ENCODE peak calls at places on chromosomes 12 and 14, in ten cellular contexts. One of them, this sample, is unnamed.

GRCh38 chr14:38226366-38226765 is 18.7 kb downstream of the SSTR1 start:
- DNase-seq in mammary epithelial cell: no peak
- DNase-seq in HepG2: no peak
- DNase-seq in fibroblast of the aortic adventitia: no peak
- DNase-seq in AG04450: no peak
- DNase-seq in type B pancreatic cell: no peak
- DNase-seq in epithelial cell of proximal tubule: no peak
- DNase-seq in thyroid gland: no peak
- DNase-seq in GM12865: no peak
- DNase-seq in Caco-2: no peak
- DNase-seq in this sample: no peak

GRCh38 chr12:127077262-127078045 is 1189.5 kb upstream of the TMEM132C start:
- DNase-seq in mammary epithelial cell: no peak
- DNase-seq in HepG2: no peak
- DNase-seq in fibroblast of the aortic adventitia: no peak
- DNase-seq in AG04450: no peak
- DNase-seq in type B pancreatic cell: no peak
- DNase-seq in epithelial cell of proximal tubule: no peak
- DNase-seq in thyroid gland: no peak
- DNase-seq in GM12865: no peak
- DNase-seq in Caco-2: no peak
- DNase-seq in this sample: no peak

GRCh38 chr14:75989134-75989533 is 3.6 kb downstream of the IFT43 start:
- DNase-seq in mammary epithelial cell: no peak
- DNase-seq in HepG2: peak; percentile 84
- DNase-seq in fibroblast of the aortic adventitia: peak; percentile 97
- DNase-seq in AG04450: no peak
- DNase-seq in type B pancreatic cell: no peak
- DNase-seq in epithelial cell of proximal tubule: peak; percentile 71
- DNase-seq in thyroid gland: no peak
- DNase-seq in GM12865: no peak
- DNase-seq in Caco-2: no peak
- DNase-seq in this sample: no peak

GRCh38 chr12:128818065-128819022 is 5.4 kb downstream of the SLC15A4 start:
- DNase-seq in mammary epithelial cell: peak; percentile 27
- DNase-seq in HepG2: no peak
- DNase-seq in fibroblast of the aortic adventitia: peak; percentile 83
- DNase-seq in AG04450: no peak
- DNase-seq in type B pancreatic cell: no peak
- DNase-seq in epithelial cell of proximal tubule: no peak
- DNase-seq in thyroid gland: no peak
- DNase-seq in GM12865: peak; percentile 83
- DNase-seq in Caco-2: no peak
- DNase-seq in this sample: peak; percentile 26

GRCh38 chr12:50425859-50426258 is 25.2 kb downstream of the LARP4 start:
- DNase-seq in mammary epithelial cell: no peak
- DNase-seq in HepG2: no peak
- DNase-seq in fibroblast of the aortic adventitia: no peak
- DNase-seq in AG04450: no peak
- DNase-seq in type B pancreatic cell: no peak
- DNase-seq in epithelial cell of proximal tubule: no peak
- DNase-seq in thyroid gland: no peak
- DNase-seq in GM12865: no peak
- DNase-seq in Caco-2: no peak
- DNase-seq in this sample: no peak

GRCh38 chr14:101520621-101521305 is 40.5 kb upstream of the DIO3 start:
- DNase-seq in mammary epithelial cell: no peak
- DNase-seq in HepG2: no peak
- DNase-seq in fibroblast of the aortic adventitia: peak; percentile 53
- DNase-seq in AG04450: no peak
- DNase-seq in type B pancreatic cell: no peak
- DNase-seq in epithelial cell of proximal tubule: no peak
- DNase-seq in thyroid gland: no peak
- DNase-seq in GM12865: no peak
- DNase-seq in Caco-2: no peak
- DNase-seq in this sample: no peak

GRCh38 chr14:51474854-51475253 is 176.9 kb upstream of the FRMD6 start:
- DNase-seq in mammary epithelial cell: no peak
- DNase-seq in HepG2: no peak
- DNase-seq in fibroblast of the aortic adventitia: no peak
- DNase-seq in AG04450: no peak
- DNase-seq in type B pancreatic cell: no peak
- DNase-seq in epithelial cell of proximal tubule: no peak
- DNase-seq in thyroid gland: no peak
- DNase-seq in GM12865: no peak
- DNase-seq in Caco-2: no peak
- DNase-seq in this sample: no peak

GRCh38 chr12:27852117-27852516 is 72.1 kb upstream of the MANSC4 start:
- DNase-seq in mammary epithelial cell: peak; percentile 27
- DNase-seq in HepG2: no peak
- DNase-seq in fibroblast of the aortic adventitia: no peak
- DNase-seq in AG04450: no peak
- DNase-seq in type B pancreatic cell: no peak
- DNase-seq in epithelial cell of proximal tubule: no peak
- DNase-seq in thyroid gland: no peak
- DNase-seq in GM12865: no peak
- DNase-seq in Caco-2: no peak
- DNase-seq in this sample: no peak

GRCh38 chr12:95608252-95609033 is 57.2 kb upstream of the USP44 start:
- DNase-seq in mammary epithelial cell: peak; percentile 89
- DNase-seq in HepG2: peak; percentile 28
- DNase-seq in fibroblast of the aortic adventitia: peak; percentile 92
- DNase-seq in AG04450: no peak
- DNase-seq in type B pancreatic cell: no peak
- DNase-seq in epithelial cell of proximal tubule: no peak
- DNase-seq in thyroid gland: peak; percentile 46
- DNase-seq in GM12865: no peak
- DNase-seq in Caco-2: no peak
- DNase-seq in this sample: no peak

GRCh38 chr12:8709124-8709830 is 11.5 kb downstream of the RIMKLB start:
- DNase-seq in mammary epithelial cell: no peak
- DNase-seq in HepG2: no peak
- DNase-seq in fibroblast of the aortic adventitia: peak; percentile 27
- DNase-seq in AG04450: no peak
- DNase-seq in type B pancreatic cell: no peak
- DNase-seq in epithelial cell of proximal tubule: no peak
- DNase-seq in thyroid gland: no peak
- DNase-seq in GM12865: peak; percentile 18
- DNase-seq in Caco-2: no peak
- DNase-seq in this sample: no peak

GRCh38 chr12:118299791-118300460 is 72.8 kb downstream of the TAOK3 start:
- DNase-seq in mammary epithelial cell: no peak
- DNase-seq in HepG2: no peak
- DNase-seq in fibroblast of the aortic adventitia: no peak
- DNase-seq in AG04450: no peak
- DNase-seq in type B pancreatic cell: no peak
- DNase-seq in epithelial cell of proximal tubule: no peak
- DNase-seq in thyroid gland: no peak
- DNase-seq in GM12865: no peak
- DNase-seq in Caco-2: no peak
- DNase-seq in this sample: no peak

DNA sequence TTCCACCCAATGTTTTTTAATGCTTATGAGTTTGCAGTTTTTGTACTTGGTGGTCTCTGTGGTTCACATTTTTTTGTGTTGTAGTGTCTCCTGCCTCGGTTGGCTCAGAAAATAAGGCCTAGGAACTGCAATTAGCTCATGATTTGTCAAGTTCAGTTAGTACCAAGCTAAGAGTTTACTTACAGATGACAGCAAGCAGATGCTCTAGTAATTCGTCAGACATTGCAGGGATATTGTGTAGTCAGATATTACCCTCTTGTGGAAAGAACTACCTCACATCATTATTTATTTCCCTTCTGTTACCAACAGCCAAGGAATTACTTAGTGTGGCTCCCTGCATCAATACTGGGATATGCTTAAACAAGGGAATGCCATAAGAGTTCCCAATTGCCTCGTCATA is 14.6 kb downstream of the DYRK2 start:
- DNase-seq in mammary epithelial cell: no peak
- DNase-seq in HepG2: no peak
- DNase-seq in fibroblast of the aortic adventitia: peak; percentile 82
- DNase-seq in AG04450: peak; percentile 69
- DNase-seq in type B pancreatic cell: no peak
- DNase-seq in epithelial cell of proximal tubule: no peak
- DNase-seq in thyroid gland: no peak
- DNase-seq in GM12865: no peak
- DNase-seq in Caco-2: no peak
- DNase-seq in this sample: no peak
- TF ChIP-seq CTCF in mammary epithelial cell: no peak
- TF ChIP-seq CTCF in HepG2: no peak
- TF ChIP-seq CTCF in fibroblast of the aortic adventitia: no peak
- TF ChIP-seq CTCF in AG04450: peak; percentile 20
- TF ChIP-seq CTCF in type B pancreatic cell: no peak
- TF ChIP-seq CTCF in epithelial cell of proximal tubule: peak; percentile 16
- TF ChIP-seq CTCF in thyroid gland: no peak
- TF ChIP-seq CTCF in GM12865: no peak
- TF ChIP-seq CTCF in Caco-2: no peak
- TF ChIP-seq CTCF in this sample: no peak

DNA sequence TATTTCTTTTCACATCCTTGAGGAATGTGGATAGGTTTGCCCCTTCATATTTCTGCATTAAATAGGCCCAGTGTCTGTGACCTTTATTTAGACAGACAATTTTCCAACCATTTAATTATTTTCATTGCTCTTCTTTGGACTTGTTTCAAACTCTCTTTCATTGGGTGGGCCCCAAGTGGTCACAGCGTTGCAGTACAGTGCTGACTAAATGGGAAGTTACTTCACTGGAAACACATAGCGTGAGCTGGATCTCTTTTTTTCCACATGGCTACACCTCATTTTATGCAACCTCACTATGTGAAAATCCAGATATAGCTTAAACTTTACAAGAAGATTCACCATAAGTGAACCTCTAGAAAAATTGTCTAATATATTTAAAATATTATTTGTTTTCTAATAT is 438.9 kb downstream of the ADAMTS20 start:
- DNase-seq in mammary epithelial cell: no peak
- DNase-seq in HepG2: no peak
- DNase-seq in fibroblast of the aortic adventitia: peak; percentile 68
- DNase-seq in AG04450: no peak
- DNase-seq in type B pancreatic cell: no peak
- DNase-seq in epithelial cell of proximal tubule: peak; percentile 25
- DNase-seq in thyroid gland: no peak
- DNase-seq in GM12865: no peak
- DNase-seq in Caco-2: no peak
- DNase-seq in this sample: no peak
- TF ChIP-seq CTCF in mammary epithelial cell: no peak
- TF ChIP-seq CTCF in HepG2: no peak
- TF ChIP-seq CTCF in fibroblast of the aortic adventitia: peak; percentile 51
- TF ChIP-seq CTCF in AG04450: peak; percentile 35
- TF ChIP-seq CTCF in type B pancreatic cell: peak; percentile 52
- TF ChIP-seq CTCF in epithelial cell of proximal tubule: peak; percentile 37
- TF ChIP-seq CTCF in thyroid gland: no peak
- TF ChIP-seq CTCF in GM12865: no peak
- TF ChIP-seq CTCF in Caco-2: no peak
- TF ChIP-seq CTCF in this sample: peak; percentile 4

GRCh38 chr12:54704187-54704586 is 56.0 kb upstream of the DCD start:
- DNase-seq in mammary epithelial cell: no peak
- DNase-seq in HepG2: no peak
- DNase-seq in fibroblast of the aortic adventitia: no peak
- DNase-seq in AG04450: no peak
- DNase-seq in type B pancreatic cell: no peak
- DNase-seq in epithelial cell of proximal tubule: no peak
- DNase-seq in thyroid gland: no peak
- DNase-seq in GM12865: no peak
- DNase-seq in Caco-2: no peak
- DNase-seq in this sample: no peak

GRCh38 chr12:54700301-54700700 is 52.1 kb upstream of the DCD start:
- DNase-seq in mammary epithelial cell: no peak
- DNase-seq in HepG2: no peak
- DNase-seq in fibroblast of the aortic adventitia: no peak
- DNase-seq in AG04450: no peak
- DNase-seq in type B pancreatic cell: no peak
- DNase-seq in epithelial cell of proximal tubule: peak; percentile 59
- DNase-seq in thyroid gland: no peak
- DNase-seq in GM12865: no peak
- DNase-seq in Caco-2: no peak
- DNase-seq in this sample: no peak

GRCh38 chr12:54697836-54698235 is 49.7 kb upstream of the DCD start:
- DNase-seq in mammary epithelial cell: no peak
- DNase-seq in HepG2: no peak
- DNase-seq in fibroblast of the aortic adventitia: no peak
- DNase-seq in AG04450: no peak
- DNase-seq in type B pancreatic cell: no peak
- DNase-seq in epithelial cell of proximal tubule: no peak
- DNase-seq in thyroid gland: no peak
- DNase-seq in GM12865: no peak
- DNase-seq in Caco-2: no peak
- DNase-seq in this sample: no peak

DNA sequence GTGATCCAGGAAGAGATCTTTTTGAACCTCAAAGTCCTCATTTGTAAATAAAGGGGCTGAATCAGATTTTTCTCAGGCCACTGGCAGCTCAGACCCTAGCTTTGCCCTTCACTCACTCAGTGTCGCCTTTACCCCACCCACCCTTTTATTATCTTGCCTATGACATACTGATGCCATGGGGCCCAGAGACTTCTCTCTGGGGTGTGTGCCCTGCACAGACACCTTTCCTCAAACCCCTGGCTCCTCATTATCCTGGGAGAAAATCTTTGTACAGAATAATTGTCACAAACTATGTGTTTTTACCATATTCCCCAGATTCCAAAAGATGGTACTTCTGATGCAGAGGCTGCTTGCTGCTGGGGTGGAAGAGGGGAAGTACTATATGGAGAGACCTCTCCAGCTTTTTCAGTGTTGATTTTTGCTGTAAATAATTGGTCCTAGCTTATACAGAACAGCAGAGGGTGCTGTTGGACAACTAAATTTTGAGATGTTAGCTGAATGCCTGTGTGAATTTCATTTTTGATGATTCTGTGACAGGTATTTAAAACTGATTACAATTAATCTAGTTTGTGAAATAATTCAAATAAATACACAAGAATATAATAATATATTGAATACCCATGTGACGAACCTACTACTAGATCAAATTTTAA is 53.9 kb upstream of the DCD start:
- DNase-seq in mammary epithelial cell: peak; percentile 12
- DNase-seq in HepG2: peak; percentile 36
- DNase-seq in fibroblast of the aortic adventitia: peak; percentile 64
- DNase-seq in AG04450: no peak
- DNase-seq in type B pancreatic cell: no peak
- DNase-seq in epithelial cell of proximal tubule: no peak
- DNase-seq in thyroid gland: no peak
- DNase-seq in GM12865: peak; percentile 52
- DNase-seq in Caco-2: no peak
- DNase-seq in this sample: no peak
- TF ChIP-seq CTCF in mammary epithelial cell: peak; percentile 51
- TF ChIP-seq CTCF in HepG2: peak; percentile 58
- TF ChIP-seq CTCF in fibroblast of the aortic adventitia: peak; percentile 58
- TF ChIP-seq CTCF in AG04450: peak; percentile 59
- TF ChIP-seq CTCF in type B pancreatic cell: peak; percentile 85
- TF ChIP-seq CTCF in epithelial cell of proximal tubule: peak; percentile 67
- TF ChIP-seq CTCF in thyroid gland: peak; percentile 24
- TF ChIP-seq CTCF in GM12865: peak; percentile 57
- TF ChIP-seq CTCF in Caco-2: peak; percentile 59
- TF ChIP-seq CTCF in this sample: peak; percentile 60

DNA sequence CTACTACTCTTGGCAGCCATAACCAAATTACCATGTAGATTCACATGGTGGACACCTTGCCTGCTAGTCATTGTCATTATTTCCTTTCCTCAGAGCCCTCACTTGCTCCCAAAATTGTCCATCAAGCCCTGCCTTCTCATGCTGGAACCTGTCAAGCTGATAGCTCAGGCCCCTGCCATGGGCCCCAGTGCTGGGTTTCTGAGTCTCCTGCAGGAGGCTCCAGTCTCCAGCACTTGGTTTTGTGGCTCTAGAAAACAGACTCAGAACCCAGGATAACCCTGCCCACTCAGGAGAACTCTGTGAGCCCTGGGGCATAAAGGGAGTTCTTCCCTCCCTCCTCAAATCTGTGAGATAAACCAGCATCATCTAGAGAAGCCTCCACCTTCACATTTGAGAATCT is 10.8 kb downstream of the KRT71 start:
- DNase-seq in mammary epithelial cell: no peak
- DNase-seq in HepG2: no peak
- DNase-seq in fibroblast of the aortic adventitia: no peak
- DNase-seq in AG04450: no peak
- DNase-seq in type B pancreatic cell: no peak
- DNase-seq in epithelial cell of proximal tubule: no peak
- DNase-seq in thyroid gland: no peak
- DNase-seq in GM12865: no peak
- DNase-seq in Caco-2: no peak
- DNase-seq in this sample: no peak
- TF ChIP-seq CTCF in mammary epithelial cell: no peak
- TF ChIP-seq CTCF in HepG2: no peak
- TF ChIP-seq CTCF in fibroblast of the aortic adventitia: no peak
- TF ChIP-seq CTCF in AG04450: no peak
- TF ChIP-seq CTCF in type B pancreatic cell: no peak
- TF ChIP-seq CTCF in epithelial cell of proximal tubule: no peak
- TF ChIP-seq CTCF in thyroid gland: no peak
- TF ChIP-seq CTCF in GM12865: no peak
- TF ChIP-seq CTCF in Caco-2: no peak
- TF ChIP-seq CTCF in this sample: no peak

This sample was measured in kidney epithelial cell.